ENCODE peak calls at places on chromosomes 5 and 9, in eight cellular contexts. S is IMR-90, P is GM12878, O is SK-N-SH, I is H1, V is WTC11, G is HepG2, Y is A549. D is an unnamed sample.

GRCh38 chr5:140794594-140795258 is at the start of gene PCDHA2:
- DNase-seq in P (no peak), I (no peak), O (no peak), Y (peak), V (no peak), S (no peak), G (no peak), D (no peak)

GRCh38 chr5:167820266-167820988 is 471.0 kb upstream of the WWC1 start:
- DNase-seq in S (no peak), Y (no peak), I (no peak), P (no peak), O (no peak), V (no peak), G (no peak), D (no peak)

GRCh38 chr5:122490718-122491117 is 178.7 kb downstream of the SNCAIP start:
- DNase-seq in Y (no peak), S (no peak), I (no peak), P (no peak), G (no peak), O (no peak), V (no peak), D (no peak)

GRCh38 chr9:27539479-27540441 is 10.1 kb upstream of the MOB3B start:
- DNase-seq in G (peak), I (no peak), P (peak), S (peak), V (no peak), Y (peak), O (no peak), D (no peak)

GRCh38 chr5:173329370-173330150 is 1.3 kb upstream of the STC2 start:
- DNase-seq in G (peak), I (no peak), S (no peak), V (peak), Y (peak), O (peak), P (peak), D (no peak)

GRCh38 chr5:149268928-149269557 is 2.6 kb upstream of the AFAP1L1 start:
- DNase-seq in S (peak), Y (peak), I (no peak), O (peak), P (no peak), G (peak), V (no peak), D (peak)

GRCh38 chr9:124311283-124311682 is 53.5 kb downstream of the NEK6 start:
- DNase-seq in O (no peak), V (peak), S (no peak), I (no peak), Y (no peak), G (no peak), P (no peak), D (no peak)

GRCh38 chr5:60586307-60586901 is 113.6 kb downstream of the DEPDC1B start:
- DNase-seq in G (peak), Y (peak), O (peak), S (peak), P (no peak), V (no peak), I (no peak), D (no peak)

GRCh38 chr5:127080001-127080478 is 6.7 kb upstream of the C5orf63 start:
- DNase-seq in S (no peak), Y (no peak), P (no peak), G (no peak), V (no peak), O (no peak), I (no peak), D (peak)

GRCh38 chr5:152505442-152506042 is 100.5 kb upstream of the NMUR2 start:
- DNase-seq in S (peak), Y (peak), O (peak), P (no peak), V (peak), G (peak), I (no peak), D (peak)

GRCh38 chr5:14467251-14467650 is 114.3 kb upstream of the OTULINL start:
- DNase-seq in G (no peak), P (no peak), S (no peak), V (no peak), Y (no peak), I (no peak), O (no peak), D (no peak)

GRCh38 chr9:127595606-127596005 is 16.5 kb upstream of the STXBP1 start:
- DNase-seq in I (no peak), S (no peak), G (no peak), P (no peak), O (no peak), Y (no peak), V (no peak), D (no peak)

GRCh38 chr5:138179277-138179857 is 455 bp downstream of the KIF20A start:
- DNase-seq in I (no peak), Y (peak), V (peak), S (no peak), G (peak), O (peak), P (no peak), D (no peak)

GRCh38 chr9:129834489-129835127 is 467 bp downstream of the C9orf78 start:
- DNase-seq in I (no peak), Y (no peak), V (no peak), S (no peak), O (peak), G (peak), P (no peak), D (peak)

GRCh38 chr5:169183581-169183980 is 117.4 kb downstream of the SLIT3 start:
- DNase-seq in G (no peak), S (no peak), I (no peak), V (no peak), Y (no peak), O (no peak), P (no peak), D (no peak)

GRCh38 chr9:134321571-134321930 is 4.7 kb upstream of the RXRA start:
- DNase-seq in V (no peak), P (no peak), O (no peak), G (no peak), Y (no peak), S (no peak), I (no peak), D (no peak)

GRCh38 chr9:87620727-87621322 is 105.1 kb upstream of the CTSL start:
- DNase-seq in O (peak), S (no peak), P (no peak), V (no peak), Y (no peak), G (no peak), I (no peak), D (no peak)

GRCh38 chr5:55668356-55668755 is 43.8 kb downstream of the SLC38A9 start:
- DNase-seq in P (no peak), I (no peak), G (no peak), O (no peak), V (no peak), Y (peak), S (peak), D (no peak)

GRCh38 chr9:109923371-109923770 is 143.4 kb downstream of the PALM2AKAP2 start:
- DNase-seq in V (no peak), P (no peak), I (no peak), S (no peak), O (no peak), Y (no peak), G (no peak), D (no peak)

GRCh38 chr5:35651002-35651756 is 33.5 kb downstream of the SPEF2 start:
- DNase-seq in V (peak), G (peak), I (peak), Y (peak), S (peak), O (peak), P (no peak), D (no peak)
- TF ChIP-seq USF2 in V (peak), G (no peak), I (peak), Y (no peak), S (peak), O (no peak), P (no peak), D (peak)

GRCh38 chr5:38796000-38796738 is 49.6 kb upstream of the OSMR start:
- DNase-seq in Y (no peak), O (no peak), S (peak), G (no peak), V (no peak), P (no peak), I (no peak), D (no peak)
- TF ChIP-seq USF2 in Y (no peak), O (no peak), S (no peak), G (no peak), V (no peak), P (no peak), I (no peak), D (no peak)

GRCh38 chr9:137316012-137316981 is 14.2 kb upstream of the NRARP start:
- DNase-seq in P (no peak), I (no peak), V (peak), O (peak), Y (peak), S (no peak), G (no peak), D (peak)
- TF ChIP-seq USF2 in P (no peak), I (no peak), V (no peak), O (no peak), Y (no peak), S (no peak), G (no peak), D (no peak)

DNA sequence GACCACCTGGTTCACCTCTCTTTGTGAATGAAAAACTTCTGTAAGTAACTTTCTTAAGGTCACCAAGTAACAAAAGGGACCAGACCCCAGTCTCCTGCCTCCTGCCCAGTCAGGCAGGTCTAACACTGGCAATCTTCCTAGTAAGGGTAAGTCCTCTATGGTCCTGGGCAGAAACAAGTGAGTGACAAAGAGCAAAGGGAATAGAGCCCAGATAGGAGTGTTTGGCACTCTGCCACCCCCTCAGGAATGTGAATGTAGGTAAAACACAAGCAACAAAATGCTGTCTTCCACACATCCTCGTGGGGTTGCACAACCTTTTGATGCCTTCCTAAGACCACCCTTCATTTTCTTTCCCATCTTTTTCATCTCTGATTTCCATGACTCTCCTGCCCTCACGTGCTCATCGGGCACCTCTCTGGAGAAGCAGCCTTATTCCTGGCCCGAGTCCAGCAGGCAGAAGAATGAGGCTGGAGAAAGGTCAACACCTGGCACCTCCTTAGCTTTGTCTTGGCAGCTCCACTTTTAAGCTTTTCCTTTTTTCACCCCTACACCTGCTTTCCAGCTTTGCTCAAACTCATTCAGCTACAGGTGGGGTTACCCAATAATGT is 90.2 kb upstream of the LHFPL2 start:
- DNase-seq in I (no peak), S (no peak), V (no peak), G (no peak), Y (no peak), P (no peak), O (no peak), D (no peak)
- TF ChIP-seq USF2 in I (no peak), S (no peak), V (no peak), G (no peak), Y (no peak), P (no peak), O (no peak), D (no peak)